ENCODE peak calls at places on chromosome 10, in seven cellular contexts. W is suprapubic skin, E is testis, R is D721Med, F is lower leg skin, N is HFFc6, Q is bronchial epithelial cell. B is an unnamed sample.

GRCh38 chr10:6667679-6668270 is 87.7 kb upstream of the PRKCQ start:
- DNase-seq in W (no peak), E (peak), R (no peak), F (no peak), N (no peak), Q (peak), B (no peak)

GRCh38 chr10:102776779-102777417 is 33.1 kb downstream of the WBP1L start:
- DNase-seq in W (peak), E (peak), R (no peak), F (peak), N (peak), Q (peak), B (peak)

GRCh38 chr10:24452030-24452429 is 243.1 kb downstream of the KIAA1217 start:
- DNase-seq in W (no peak), E (no peak), R (no peak), F (no peak), N (no peak), Q (no peak), B (no peak)

GRCh38 chr10:7773845-7774801 is 13.7 kb downstream of the KIN start:
- DNase-seq in W (no peak), E (no peak), R (no peak), F (no peak), N (no peak), Q (no peak), B (peak)

GRCh38 chr10:59003203-59003602 is 173.2 kb upstream of the PHYHIPL start:
- DNase-seq in W (no peak), E (no peak), R (no peak), F (no peak), N (no peak), Q (no peak), B (no peak)

GRCh38 chr10:78776746-78777145 is 292.0 kb upstream of the ZMIZ1 start:
- DNase-seq in W (no peak), E (no peak), R (no peak), F (peak), N (no peak), Q (no peak), B (no peak)

GRCh38 chr10:127200646-127201045 is 4.3 kb upstream of the INSYN2A start:
- DNase-seq in W (no peak), E (no peak), R (no peak), F (no peak), N (no peak), Q (no peak), B (no peak)

GRCh38 chr10:12782537-12782936 is 219.0 kb downstream of the CCDC3 start:
- DNase-seq in W (no peak), E (peak), R (no peak), F (no peak), N (no peak), Q (peak), B (peak)

GRCh38 chr10:104548090-104548489 is 93.0 kb upstream of the SORCS3 start:
- DNase-seq in W (no peak), E (no peak), R (no peak), F (no peak), N (no peak), Q (peak), B (no peak)

GRCh38 chr10:51343391-51343790 is 269.1 kb downstream of the PRKG1 start:
- DNase-seq in W (no peak), E (no peak), R (no peak), F (no peak), N (no peak), Q (no peak), B (no peak)

GRCh38 chr10:48509974-48510692 is 94.7 kb downstream of the ARHGAP22 start:
- DNase-seq in W (no peak), E (no peak), R (no peak), F (peak), N (no peak), Q (peak), B (no peak)

GRCh38 chr10:71812016-71812912 is 38.8 kb downstream of the PSAP start:
- DNase-seq in W (no peak), E (peak), R (peak), F (peak), N (peak), Q (peak), B (peak)

GRCh38 chr10:73871915-73872710 is 2.2 kb downstream of the CAMK2G start:
- DNase-seq in W (no peak), E (no peak), R (no peak), F (no peak), N (peak), Q (no peak), B (no peak)

GRCh38 chr10:18140149-18140956 is at the start of gene CACNB2:
- DNase-seq in W (peak), E (peak), R (peak), F (peak), N (no peak), Q (no peak), B (peak)

GRCh38 chr10:99172130-99172738 is 63.4 kb downstream of the HPSE2 start:
- DNase-seq in W (no peak), E (peak), R (no peak), F (no peak), N (peak), Q (peak), B (no peak)

GRCh38 chr10:113893570-113893969 is 39.1 kb downstream of the NHLRC2 start:
- DNase-seq in W (no peak), E (no peak), R (no peak), F (no peak), N (no peak), Q (no peak), B (no peak)

GRCh38 chr10:113894581-113894980 is 40.1 kb downstream of the NHLRC2 start:
- DNase-seq in W (no peak), E (no peak), R (no peak), F (no peak), N (no peak), Q (no peak), B (no peak)

GRCh38 chr10:113890769-113891168 is 36.3 kb downstream of the NHLRC2 start:
- DNase-seq in W (no peak), E (no peak), R (no peak), F (no peak), N (no peak), Q (no peak), B (no peak)

GRCh38 chr10:113895018-113895417 is 40.6 kb downstream of the NHLRC2 start:
- DNase-seq in W (no peak), E (no peak), R (no peak), F (no peak), N (peak), Q (peak), B (no peak)

GRCh38 chr10:113891476-113891875 is 37.0 kb downstream of the NHLRC2 start:
- DNase-seq in W (no peak), E (no peak), R (no peak), F (no peak), N (peak), Q (no peak), B (no peak)
- TF ChIP-seq CTCF in W (no peak), E (no peak), R (no peak), F (no peak), N (no peak), Q (no peak), B (no peak)

GRCh38 chr10:97868134-97868685 is 18.6 kb downstream of the GOLGA7B start:
- DNase-seq in W (no peak), E (no peak), R (no peak), F (no peak), N (no peak), Q (no peak), B (no peak)
- TF ChIP-seq CTCF in W (no peak), E (no peak), R (no peak), F (no peak), N (no peak), Q (no peak), B (no peak)

GRCh38 chr10:97498076-97498840 is at the start of gene MMS19:
- DNase-seq in W (peak), E (peak), R (peak), F (peak), N (peak), Q (peak), B (peak)

GRCh38 chr10:97500297-97500575 is 1.5 kb downstream of the UBTD1 start:
- DNase-seq in W (no peak), E (no peak), R (no peak), F (no peak), N (no peak), Q (no peak), B (no peak)

GRCh38 chr10:97499561-97500296 is 1.0 kb downstream of the UBTD1 start:
- DNase-seq in W (peak), E (peak), R (no peak), F (peak), N (peak), Q (peak), B (peak)

GRCh38 chr10:97497572-97498075 is 598 bp downstream of the MMS19 start:
- DNase-seq in W (peak), E (peak), R (peak), F (peak), N (peak), Q (peak), B (peak)

DNA sequence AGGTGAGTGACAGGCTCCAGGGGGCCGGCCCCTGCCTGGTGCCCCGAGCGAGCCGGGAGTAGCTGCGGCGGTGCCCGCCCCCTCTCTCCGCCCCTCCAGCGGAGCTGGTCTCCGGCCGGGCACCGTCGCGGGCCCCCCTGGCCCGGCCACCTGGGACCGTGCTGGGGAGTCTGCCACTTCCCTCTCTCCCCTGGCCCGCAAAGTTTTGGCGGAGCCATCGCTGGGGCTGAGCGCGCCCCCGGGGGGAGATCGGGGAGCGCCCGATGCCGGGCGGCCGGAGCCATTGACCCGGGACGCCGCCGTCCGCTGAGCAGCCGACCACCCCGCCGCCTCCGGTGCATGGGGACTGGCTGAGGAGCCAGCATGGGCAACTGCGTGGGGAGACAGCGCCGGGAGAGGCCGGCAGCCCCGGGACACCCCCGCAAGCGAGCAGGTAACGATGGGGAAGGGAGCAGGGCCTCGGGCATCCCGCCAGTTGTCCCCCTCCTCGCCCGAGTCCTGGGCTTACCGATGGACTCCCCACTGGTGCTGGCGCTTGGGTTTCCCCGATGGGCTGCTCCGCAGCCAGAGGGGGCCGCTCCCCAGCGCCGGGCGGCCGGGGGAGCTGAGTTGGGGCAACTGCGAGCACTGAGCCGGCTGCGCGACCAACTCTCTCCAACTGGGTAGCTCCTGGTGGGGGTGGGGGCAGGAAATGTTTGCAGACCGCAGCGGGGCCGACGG is at the start of gene UBTD1:
- DNase-seq in W (peak), E (peak), R (no peak), F (peak), N (no peak), Q (peak), B (peak)
- TF ChIP-seq CTCF in W (no peak), E (no peak), R (no peak), F (no peak), N (no peak), Q (peak), B (peak)

DNA sequence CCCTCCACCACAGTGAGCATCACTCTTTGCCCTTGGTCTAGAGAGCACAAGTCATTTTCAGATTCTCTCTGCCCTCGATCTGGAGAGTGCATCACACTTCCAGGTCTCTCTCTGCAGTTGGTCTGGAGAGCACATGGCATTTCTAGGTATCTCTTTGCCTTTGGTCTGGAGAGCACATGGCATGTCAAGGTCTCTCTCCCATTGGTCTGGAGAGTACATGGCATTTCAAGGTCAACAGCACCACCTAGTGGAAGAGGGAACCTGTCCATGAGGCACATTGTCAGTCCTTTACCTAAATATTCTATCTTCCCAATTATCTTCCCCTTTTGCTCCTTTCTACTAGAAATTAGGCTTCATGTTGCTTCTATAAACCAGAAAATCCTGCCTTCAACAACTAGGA is 1139.4 kb downstream of the XPNPEP1 start:
- DNase-seq in W (no peak), E (peak), R (no peak), F (no peak), N (peak), Q (peak), B (no peak)
- TF ChIP-seq CTCF in W (no peak), E (peak), R (peak), F (no peak), N (peak), Q (peak), B (no peak)

GRCh38 chr10:129332476-129332875 is 134.6 kb upstream of the MGMT start:
- DNase-seq in W (no peak), E (no peak), R (no peak), F (no peak), N (no peak), Q (no peak), B (no peak)
- TF ChIP-seq CTCF in W (no peak), E (peak), R (peak), F (no peak), N (peak), Q (no peak), B (peak)

GRCh38 chr10:113616244-113617074 is 47.4 kb downstream of the NRAP start:
- DNase-seq in W (no peak), E (no peak), R (no peak), F (no peak), N (peak), Q (peak), B (no peak)
- TF ChIP-seq CTCF in W (no peak), E (peak), R (peak), F (no peak), N (peak), Q (peak), B (peak)

B was measured in heart right ventricle.